ENCODE peak calls at places on chromosome 18, in six cellular contexts. B, I, F, K, Y and S are unnamed samples.

GRCh38 chr18:44973282-44973681 is 292.6 kb downstream of the SETBP1 start:
- DNase-seq in K (no peak), I (no peak), B (no peak), Y (no peak), F (no peak), S (no peak)

GRCh38 chr18:72375628-72376027 is 168.5 kb downstream of the CBLN2 start:
- DNase-seq in Y (no peak), F (no peak), I (peak; percentile 40), B (no peak), K (no peak), S (no peak)

GRCh38 chr18:75070625-75071483 is 138.1 kb downstream of the PTGR3 start:
- DNase-seq in B (peak; percentile 88), Y (no peak), K (no peak), F (no peak), I (peak; percentile 96), S (peak; percentile 31)

GRCh38 chr18:63074987-63075404 is 244.6 kb downstream of the BCL2 start:
- DNase-seq in I (peak; percentile 83), K (peak; percentile 84), B (peak; percentile 95), F (peak; percentile 51), Y (peak; percentile 84), S (no peak)

GRCh38 chr18:28584726-28585125 is 407.8 kb upstream of the CDH2 start:
- DNase-seq in F (no peak), Y (no peak), B (no peak), I (peak; percentile 20), K (no peak), S (peak; percentile 85)

GRCh38 chr18:68054669-68055068 is 538.1 kb upstream of the DSEL start:
- DNase-seq in B (no peak), Y (no peak), F (no peak), K (no peak), I (no peak), S (no peak)

GRCh38 chr18:9951022-9951859 is 37.4 kb downstream of the VAPA start:
- DNase-seq in Y (no peak), B (no peak), I (peak; percentile 76), K (no peak), F (no peak), S (peak; percentile 49)

GRCh38 chr18:77114564-77115391 is 17.8 kb downstream of the MBP start:
- DNase-seq in I (peak; percentile 99), B (peak; percentile 99), Y (peak; percentile 87), F (peak; percentile 83), K (peak; percentile 96), S (no peak)

GRCh38 chr18:44986933-44987332 is 306.2 kb downstream of the SETBP1 start:
- DNase-seq in Y (no peak), I (no peak), B (no peak), K (no peak), F (no peak), S (no peak)

GRCh38 chr18:46278481-46279465 is 174.6 kb downstream of the HAUS1 start:
- DNase-seq in I (peak; percentile 45), B (no peak), Y (no peak), K (no peak), F (no peak), S (no peak)

GRCh38 chr18:33231474-33232317 is 208.8 kb downstream of the CCDC178 start:
- DNase-seq in F (peak; percentile 25), I (peak; percentile 72), B (peak; percentile 81), K (peak; percentile 59), Y (peak; percentile 19), S (peak; percentile 5)

GRCh38 chr18:33232318-33232626 is 208.2 kb downstream of the CCDC178 start:
- DNase-seq in Y (no peak), B (no peak), F (no peak), K (no peak), I (no peak), S (no peak)
- TF ChIP-seq CTCF in Y (peak; percentile 4), B (no peak), F (no peak), K (no peak), I (no peak), S (no peak)

GRCh38 chr18:70446063-70446462 is 157.2 kb downstream of the SOCS6 start:
- DNase-seq in F (no peak), Y (no peak), B (no peak), I (no peak), K (no peak), S (no peak)
- H3K4me3 ChIP-seq in F (no peak overlapping the region), Y (no peak overlapping the region), B (no peak overlapping the region), I (no peak overlapping the region), K (no peak overlapping the region), S (no peak overlapping the region)

DNA sequence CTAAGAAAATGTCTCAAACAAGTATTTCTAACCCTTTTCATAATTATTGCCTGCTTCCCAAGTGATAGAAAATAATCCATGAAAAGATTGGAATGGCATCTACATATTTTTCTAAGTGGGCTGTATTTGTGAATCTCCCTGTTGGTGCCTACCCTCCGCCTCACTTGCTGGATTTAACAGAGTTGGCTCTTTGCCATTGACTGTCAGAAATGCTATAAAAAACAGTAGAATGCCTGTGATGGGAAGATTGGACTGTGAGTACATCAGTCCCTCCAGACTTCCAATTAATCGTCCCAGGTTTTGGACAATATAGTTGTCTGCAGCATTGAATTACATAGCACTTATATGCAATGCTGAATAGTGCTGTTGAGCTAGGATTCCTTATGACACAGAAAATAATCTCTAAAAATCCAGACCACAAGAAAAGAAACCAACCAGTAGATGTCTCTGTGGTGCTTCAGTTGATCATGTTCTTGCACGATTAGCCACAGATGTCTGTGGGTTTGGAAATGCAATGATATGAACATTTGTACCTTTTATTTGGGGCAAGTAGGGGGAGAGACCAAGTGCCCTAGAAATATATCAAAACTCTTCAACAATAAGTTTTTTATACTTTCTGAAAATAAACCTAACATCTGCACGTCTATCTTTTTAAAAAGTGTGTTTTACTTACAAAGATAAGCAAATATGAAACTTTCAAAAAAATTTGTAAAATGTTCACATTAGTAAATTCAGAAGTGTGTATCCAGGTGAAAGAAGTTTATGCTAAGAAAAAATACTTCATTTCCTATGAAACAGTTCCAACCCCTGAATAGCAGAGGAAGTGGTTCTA is 88.5 kb downstream of the DYNAP start:
- DNase-seq in K (no peak), Y (no peak), I (peak; percentile 79), F (no peak), B (no peak), S (peak; percentile 37)
- TF ChIP-seq CTCF in K (peak; percentile 11), Y (peak; percentile 54), I (peak; percentile 74), F (peak; percentile 56), B (no peak), S (peak; percentile 58)

GRCh38 chr18:55587341-55588000 is 521 bp downstream of the TCF4 start:
- DNase-seq in I (no peak), F (peak; percentile 37), Y (peak; percentile 29), B (no peak), K (peak; percentile 71), S (no peak)

GRCh38 chr18:55585050-55585449 is 2.9 kb downstream of the TCF4 start:
- DNase-seq in I (no peak), B (no peak), Y (no peak), F (no peak), K (no peak), S (no peak)

GRCh38 chr18:55588001-55588875 is at the start of gene TCF4:
- DNase-seq in F (peak; percentile 59), B (peak; percentile 88), Y (peak; percentile 69), I (peak; percentile 64), K (peak; percentile 74), S (peak; percentile 11)

GRCh38 chr18:55586841-55587240 is 1.2 kb downstream of the TCF4 start:
- DNase-seq in Y (no peak), F (no peak), K (no peak), I (no peak), B (no peak), S (no peak)

DNA sequence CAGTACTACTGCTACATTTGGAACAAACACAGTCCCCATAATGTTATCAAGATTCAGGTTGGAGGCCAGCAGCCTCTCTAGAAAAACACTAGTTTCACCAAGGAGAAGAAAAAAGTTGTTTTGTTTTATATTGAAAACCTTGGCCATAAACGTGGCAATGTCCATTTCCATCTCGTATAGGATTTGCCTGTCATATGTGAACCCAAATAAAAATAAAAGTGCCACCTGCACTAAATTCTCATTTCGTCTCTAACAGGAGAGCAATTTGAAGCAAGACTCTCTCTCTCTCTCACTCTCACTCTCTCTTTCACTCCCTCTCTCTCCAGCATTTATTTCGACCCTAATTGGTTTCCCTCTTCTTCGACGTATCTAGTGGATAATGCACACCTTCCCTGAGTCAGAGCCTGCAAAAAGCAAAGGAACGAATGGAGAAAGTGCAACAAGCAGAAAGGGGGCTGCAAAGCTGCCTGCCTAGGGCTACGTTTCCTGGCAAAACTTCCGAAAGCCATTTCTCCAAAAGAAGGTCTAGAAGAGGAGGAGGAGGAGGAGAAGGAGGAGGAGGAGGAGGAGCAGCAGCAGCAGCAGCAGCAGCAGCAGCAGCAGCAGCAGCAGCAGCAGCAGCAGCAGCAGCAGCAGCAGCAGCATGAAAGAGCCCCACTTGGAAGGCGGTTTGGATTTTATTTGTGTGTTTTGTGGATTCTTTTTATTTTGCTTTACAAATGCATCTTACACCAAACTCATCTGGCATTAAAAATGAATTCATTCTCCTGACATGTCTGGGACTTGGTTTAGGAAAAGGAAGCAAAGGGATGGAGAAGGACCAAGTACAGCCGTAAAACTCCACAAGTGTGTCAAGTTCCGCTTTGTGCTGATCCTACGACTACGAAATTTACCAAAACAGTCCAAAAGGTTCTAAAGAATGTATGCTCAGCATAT is 2.1 kb downstream of the TCF4 start:
- DNase-seq in Y (no peak), B (no peak), I (no peak), K (no peak), F (peak; percentile 18), S (no peak)
- H3K4me3 ChIP-seq in Y (peak overlapping the region; percentile 80), B (no peak overlapping the region), I (peak overlapping the region; percentile 63), K (peak overlapping the region; percentile 85), F (peak overlapping the region; percentile 74), S (peak overlapping the region; percentile 16)

DNA sequence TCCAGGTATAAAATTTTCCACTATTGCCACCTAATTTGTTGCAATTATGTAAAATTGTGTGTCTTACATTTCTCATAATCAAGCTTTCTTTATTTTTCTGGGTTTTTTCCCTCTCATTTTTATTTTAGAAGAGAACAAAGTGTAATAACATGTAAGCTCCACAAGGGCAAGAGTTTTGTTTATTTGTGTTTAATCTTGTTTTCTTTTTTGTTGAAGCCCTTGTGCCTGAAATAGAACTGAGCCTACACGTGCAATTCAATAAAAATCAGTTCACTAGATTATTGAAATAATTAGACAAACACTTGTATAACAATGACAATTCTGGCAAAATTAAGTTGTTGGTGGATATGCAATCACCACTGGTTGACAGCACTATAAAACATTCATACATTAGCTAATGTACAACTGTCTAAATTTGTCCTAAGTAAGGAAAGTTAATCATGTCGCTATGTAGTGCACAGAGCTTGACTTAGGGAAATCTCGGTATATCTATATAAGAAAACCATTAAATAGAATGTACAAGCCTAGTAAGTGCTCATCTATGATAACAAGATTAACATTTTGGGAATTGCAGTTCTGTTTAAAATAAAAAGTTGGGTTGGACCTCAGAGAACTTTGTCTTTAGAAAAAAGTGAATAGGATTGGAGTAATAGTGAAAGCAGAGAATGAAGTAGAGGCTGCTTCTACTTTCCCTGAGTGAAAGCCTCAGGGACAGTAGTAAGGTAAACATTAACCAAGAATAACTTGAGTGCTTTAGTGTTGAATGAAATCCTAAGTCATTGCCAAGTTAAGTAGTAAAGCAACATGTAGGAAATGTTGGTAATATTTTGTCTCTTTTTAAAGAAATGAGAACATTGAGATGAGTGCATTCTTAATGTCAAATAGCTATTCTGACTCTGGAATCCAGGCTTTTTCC is 37.4 kb upstream of the NOL4 start:
- DNase-seq in F (no peak), K (no peak), B (no peak), I (no peak), Y (no peak), S (no peak)
- TF ChIP-seq CTCF in F (no peak), K (no peak), B (no peak), I (no peak), Y (no peak), S (no peak)